ENCODE peak calls at places on chromosomes 4 and X, in five cellular contexts. M is activated naive CD8-positive, alpha-beta T cell treated with anti-CD3 and anti-CD28 coated beads for 36 hours; B is stimulated activated CD4-positive, alpha-beta T cell treated with anti-CD3 and anti-CD28 coated beads, Interleukin-1b, Interleukin-23, amount 100 ng/mL, for 4 hours; G is activated T-helper 1 cell treated with anti-CD3 and anti-CD28 coated beads, Interleukin-12 subunit alpha, Interleukin-12 subunit beta, Interleukin-2, Interleukin-4 antibody, amounts not matched to agents 30 ng/mL and 10 ng/mL and 1 ng/mL, durations not matched to agents 14 hours and 24 hours and 36 hours; Z is nucleus accumbens. W is an unnamed sample.

GRCh38 chr4:44194365-44194764 is 254.2 kb downstream of the KCTD8 start:
- DNase-seq in M (no peak), B (no peak), G (no peak), Z (no peak), W (no peak)

GRCh38 chrX:75596178-75596577 is 73.3 kb upstream of the ZDHHC15 start:
- DNase-seq in M (no peak), B (no peak), G (no peak), Z (no peak), W (no peak)

GRCh38 chr4:110183058-110183457 is 15.4 kb downstream of the ELOVL6 start:
- DNase-seq in M (no peak), B (no peak), G (no peak), Z (no peak), W (no peak)

GRCh38 chr4:155602351-155603140 is 64.1 kb upstream of the GUCY1A1 start:
- DNase-seq in M (no peak), B (no peak), G (no peak), Z (no peak), W (no peak)

GRCh38 chr4:47104986-47105385 is 73.6 kb downstream of the GABRB1 start:
- DNase-seq in M (no peak), B (no peak), G (no peak), Z (no peak), W (no peak)

GRCh38 chr4:146520894-146521542 is 722 bp downstream of the SLC10A7 start:
- DNase-seq in M (peak), B (no peak), G (peak), Z (no peak), W (no peak)

GRCh38 chrX:66633541-66633940 is 5.3 kb downstream of the EDA2R start:
- DNase-seq in M (no peak), B (no peak), G (no peak), Z (no peak), W (no peak)

GRCh38 chrX:124529786-124530185 is 183.4 kb downstream of the SH2D1A start:
- DNase-seq in M (no peak), B (no peak), G (no peak), Z (no peak), W (no peak)

GRCh38 chr4:55087016-55087929 is 38.1 kb downstream of the KDR start:
- DNase-seq in M (no peak), B (no peak), G (no peak), Z (peak), W (no peak)

GRCh38 chrX:125205084-125205917 is 114.4 kb upstream of the TEX13C start:
- DNase-seq in M (peak), B (no peak), G (no peak), Z (peak), W (no peak)

GRCh38 chr4:25386926-25387325 is 9.9 kb downstream of the ANAPC4 start:
- DNase-seq in M (no peak), B (no peak), G (no peak), Z (no peak), W (no peak)

GRCh38 chr4:171644430-171645057 is 168.7 kb upstream of the GALNTL6 start:
- DNase-seq in M (peak), B (no peak), G (no peak), Z (peak), W (no peak)

GRCh38 chrX:1205681-1206611 is 6.5 kb downstream of the CRLF2 start:
- DNase-seq in M (no peak), B (no peak), G (peak), Z (no peak), W (no peak)

GRCh38 chr4:164807611-164808010 is 53.7 kb downstream of the SMIM31 start:
- DNase-seq in M (no peak), B (no peak), G (no peak), Z (no peak), W (no peak)

GRCh38 chr4:1191621-1192020 is 19.2 kb upstream of the SPON2 start:
- DNase-seq in M (no peak), B (no peak), G (no peak), Z (no peak), W (no peak)

GRCh38 chrX:1165535-1166196 is 46.8 kb downstream of the CRLF2 start:
- DNase-seq in M (no peak), B (no peak), G (peak), Z (no peak), W (no peak)

GRCh38 chrX:134369576-134369975 is 90.4 kb upstream of the HPRT1 start:
- DNase-seq in M (no peak), B (no peak), G (no peak), Z (no peak), W (no peak)

GRCh38 chrX:120536056-120536455 is 24.7 kb downstream of the CUL4B start:
- DNase-seq in M (no peak), B (no peak), G (no peak), Z (no peak), W (no peak)

GRCh38 chr4:182231080-182231479 is 12.1 kb upstream of the TENM3 start:
- DNase-seq in M (no peak), B (no peak), G (no peak), Z (no peak), W (no peak)

GRCh38 chrX:1903380-1903935 is 288.6 kb downstream of the ASMT start:
- DNase-seq in M (no peak), B (no peak), G (no peak), Z (no peak), W (no peak)